ENCODE peak calls at places on chromosomes 1 and 21, in seven cellular contexts. One of them, this sample, is unnamed.

GRCh38 chr1:20411196-20411980 is 74.6 kb downstream of the CAMK2N1 start:
- DNase-seq in lower lobe of right lung: no peak
- DNase-seq in tibial nerve: no peak
- DNase-seq in dorsolateral prefrontal cortex: peak
- DNase-seq in heart right ventricle: no peak
- DNase-seq in uterus: no peak
- DNase-seq in CD8-positive, alpha-beta T cell: no peak
- DNase-seq in this sample: peak

GRCh38 chr1:243473281-243474210 is 217.7 kb downstream of the SDCCAG8 start:
- DNase-seq in lower lobe of right lung: no peak
- DNase-seq in tibial nerve: no peak
- DNase-seq in dorsolateral prefrontal cortex: no peak
- DNase-seq in heart right ventricle: no peak
- DNase-seq in uterus: no peak
- DNase-seq in CD8-positive, alpha-beta T cell: no peak
- DNase-seq in this sample: peak

GRCh38 chr1:16173447-16174260 is 17.8 kb upstream of the EPHA2 start:
- DNase-seq in lower lobe of right lung: peak
- DNase-seq in tibial nerve: no peak
- DNase-seq in dorsolateral prefrontal cortex: no peak
- DNase-seq in heart right ventricle: no peak
- DNase-seq in uterus: no peak
- DNase-seq in CD8-positive, alpha-beta T cell: no peak
- DNase-seq in this sample: peak

GRCh38 chr1:77283701-77284425 is 2.0 kb downstream of the AK5 start:
- DNase-seq in lower lobe of right lung: no peak
- DNase-seq in tibial nerve: no peak
- DNase-seq in dorsolateral prefrontal cortex: no peak
- DNase-seq in heart right ventricle: no peak
- DNase-seq in uterus: no peak
- DNase-seq in CD8-positive, alpha-beta T cell: no peak
- DNase-seq in this sample: no peak

GRCh38 chr1:240888039-240888786 is 276.3 kb upstream of the GREM2 start:
- DNase-seq in lower lobe of right lung: no peak
- DNase-seq in tibial nerve: no peak
- DNase-seq in dorsolateral prefrontal cortex: no peak
- DNase-seq in heart right ventricle: no peak
- DNase-seq in uterus: no peak
- DNase-seq in CD8-positive, alpha-beta T cell: no peak
- DNase-seq in this sample: no peak

GRCh38 chr1:86942034-86942433 is 27.6 kb downstream of the HS2ST1 start:
- DNase-seq in lower lobe of right lung: no peak
- DNase-seq in tibial nerve: no peak
- DNase-seq in dorsolateral prefrontal cortex: no peak
- DNase-seq in heart right ventricle: no peak
- DNase-seq in uterus: no peak
- DNase-seq in CD8-positive, alpha-beta T cell: no peak
- DNase-seq in this sample: no peak

GRCh38 chr1:16189003-16189402 is 23.4 kb downstream of the ARHGEF19 start:
- DNase-seq in lower lobe of right lung: no peak
- DNase-seq in tibial nerve: no peak
- DNase-seq in dorsolateral prefrontal cortex: no peak
- DNase-seq in heart right ventricle: no peak
- DNase-seq in uterus: no peak
- DNase-seq in CD8-positive, alpha-beta T cell: no peak
- DNase-seq in this sample: peak

GRCh38 chr1:211589782-211590721 is 11.1 kb upstream of the SLC30A1 start:
- DNase-seq in lower lobe of right lung: peak
- DNase-seq in tibial nerve: peak
- DNase-seq in dorsolateral prefrontal cortex: no peak
- DNase-seq in heart right ventricle: peak
- DNase-seq in uterus: peak
- DNase-seq in CD8-positive, alpha-beta T cell: no peak
- DNase-seq in this sample: peak

GRCh38 chr1:3685229-3685628 is 32.9 kb downstream of the TP73 start:
- DNase-seq in lower lobe of right lung: no peak
- DNase-seq in tibial nerve: no peak
- DNase-seq in dorsolateral prefrontal cortex: no peak
- DNase-seq in heart right ventricle: no peak
- DNase-seq in uterus: no peak
- DNase-seq in CD8-positive, alpha-beta T cell: no peak
- DNase-seq in this sample: no peak

GRCh38 chr1:247494746-247495145 is 36.8 kb upstream of the OR2B11 start:
- DNase-seq in lower lobe of right lung: no peak
- DNase-seq in tibial nerve: no peak
- DNase-seq in dorsolateral prefrontal cortex: no peak
- DNase-seq in heart right ventricle: no peak
- DNase-seq in uterus: no peak
- DNase-seq in CD8-positive, alpha-beta T cell: no peak
- DNase-seq in this sample: no peak

GRCh38 chr1:12409676-12410075 is 179.8 kb downstream of the VPS13D start:
- DNase-seq in lower lobe of right lung: no peak
- DNase-seq in tibial nerve: no peak
- DNase-seq in dorsolateral prefrontal cortex: no peak
- DNase-seq in heart right ventricle: no peak
- DNase-seq in uterus: peak
- DNase-seq in CD8-positive, alpha-beta T cell: no peak
- DNase-seq in this sample: peak

GRCh38 chr1:6506210-6507036 is 15.0 kb upstream of the PLEKHG5 start:
- DNase-seq in lower lobe of right lung: no peak
- DNase-seq in tibial nerve: no peak
- DNase-seq in dorsolateral prefrontal cortex: no peak
- DNase-seq in heart right ventricle: no peak
- DNase-seq in uterus: no peak
- DNase-seq in CD8-positive, alpha-beta T cell: no peak
- DNase-seq in this sample: no peak

GRCh38 chr1:6507461-6507911 is 16.0 kb upstream of the PLEKHG5 start:
- DNase-seq in lower lobe of right lung: no peak
- DNase-seq in tibial nerve: no peak
- DNase-seq in dorsolateral prefrontal cortex: no peak
- DNase-seq in heart right ventricle: peak
- DNase-seq in uterus: no peak
- DNase-seq in CD8-positive, alpha-beta T cell: no peak
- DNase-seq in this sample: peak

GRCh38 chr1:6505367-6506209 is 14.1 kb upstream of the PLEKHG5 start:
- DNase-seq in lower lobe of right lung: no peak
- DNase-seq in tibial nerve: no peak
- DNase-seq in dorsolateral prefrontal cortex: no peak
- DNase-seq in heart right ventricle: no peak
- DNase-seq in uterus: no peak
- DNase-seq in CD8-positive, alpha-beta T cell: no peak
- DNase-seq in this sample: no peak

GRCh38 chr1:6508154-6508875 is 16.8 kb upstream of the PLEKHG5 start:
- DNase-seq in lower lobe of right lung: no peak
- DNase-seq in tibial nerve: no peak
- DNase-seq in dorsolateral prefrontal cortex: no peak
- DNase-seq in heart right ventricle: peak
- DNase-seq in uterus: no peak
- DNase-seq in CD8-positive, alpha-beta T cell: no peak
- DNase-seq in this sample: no peak

DNA sequence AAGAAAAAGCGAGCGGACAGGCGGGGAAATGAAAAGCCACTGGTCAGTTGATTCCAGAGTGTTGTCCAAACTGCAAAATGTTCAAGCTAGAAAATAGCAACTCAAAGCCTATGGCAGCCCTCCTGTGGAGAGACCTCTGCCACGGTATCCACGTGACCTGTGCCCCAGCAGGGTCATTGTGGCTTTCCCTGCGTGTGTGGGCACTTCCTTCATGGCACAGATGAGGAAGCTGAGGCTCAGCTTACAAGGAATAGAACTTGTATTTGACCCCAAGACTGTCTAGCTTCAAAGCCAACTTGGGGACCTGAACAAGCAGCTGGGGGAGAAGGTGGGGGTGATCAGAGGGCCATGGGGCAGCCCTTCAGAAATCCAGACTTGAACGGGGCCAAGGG is 15.6 kb upstream of the PLEKHG5 start:
- DNase-seq in lower lobe of right lung: no peak
- DNase-seq in tibial nerve: no peak
- DNase-seq in dorsolateral prefrontal cortex: no peak
- DNase-seq in heart right ventricle: no peak
- DNase-seq in uterus: no peak
- DNase-seq in CD8-positive, alpha-beta T cell: no peak
- DNase-seq in this sample: no peak
- TF ChIP-seq CTCF in lower lobe of right lung: no peak
- TF ChIP-seq CTCF in tibial nerve: no peak
- TF ChIP-seq CTCF in dorsolateral prefrontal cortex: no peak
- TF ChIP-seq CTCF in heart right ventricle: no peak
- TF ChIP-seq CTCF in uterus: no peak
- TF ChIP-seq CTCF in CD8-positive, alpha-beta T cell: no peak
- TF ChIP-seq CTCF in this sample: no peak

GRCh38 chr1:48469616-48470500 is 2.1 kb downstream of the SPATA6 start:
- DNase-seq in lower lobe of right lung: peak
- DNase-seq in tibial nerve: peak
- DNase-seq in dorsolateral prefrontal cortex: no peak
- DNase-seq in heart right ventricle: peak
- DNase-seq in uterus: peak
- DNase-seq in CD8-positive, alpha-beta T cell: no peak
- DNase-seq in this sample: peak
- H3K4me3 ChIP-seq in lower lobe of right lung: peak
- H3K4me3 ChIP-seq in tibial nerve: peak
- H3K4me3 ChIP-seq in dorsolateral prefrontal cortex: peak
- H3K4me3 ChIP-seq in heart right ventricle: peak
- H3K4me3 ChIP-seq in uterus: peak
- H3K4me3 ChIP-seq in CD8-positive, alpha-beta T cell: no peak
- H3K4me3 ChIP-seq in this sample: peak

GRCh38 chr21:41683815-41684214 is 83.0 kb downstream of the RIPK4 start:
- DNase-seq in lower lobe of right lung: no peak
- DNase-seq in tibial nerve: no peak
- DNase-seq in dorsolateral prefrontal cortex: no peak
- DNase-seq in heart right ventricle: no peak
- DNase-seq in uterus: no peak
- DNase-seq in CD8-positive, alpha-beta T cell: no peak
- DNase-seq in this sample: no peak
- TF ChIP-seq CTCF in lower lobe of right lung: no peak
- TF ChIP-seq CTCF in tibial nerve: no peak
- TF ChIP-seq CTCF in dorsolateral prefrontal cortex: no peak
- TF ChIP-seq CTCF in heart right ventricle: no peak
- TF ChIP-seq CTCF in uterus: no peak
- TF ChIP-seq CTCF in CD8-positive, alpha-beta T cell: no peak
- TF ChIP-seq CTCF in this sample: no peak

GRCh38 chr1:18928406-18928805 is 26.1 kb upstream of the ALDH4A1 start:
- DNase-seq in lower lobe of right lung: no peak
- DNase-seq in tibial nerve: no peak
- DNase-seq in dorsolateral prefrontal cortex: no peak
- DNase-seq in heart right ventricle: no peak
- DNase-seq in uterus: no peak
- DNase-seq in CD8-positive, alpha-beta T cell: no peak
- DNase-seq in this sample: no peak

GRCh38 chr1:18927654-18928272 is 25.4 kb upstream of the ALDH4A1 start:
- DNase-seq in lower lobe of right lung: no peak
- DNase-seq in tibial nerve: no peak
- DNase-seq in dorsolateral prefrontal cortex: no peak
- DNase-seq in heart right ventricle: no peak
- DNase-seq in uterus: no peak
- DNase-seq in CD8-positive, alpha-beta T cell: no peak
- DNase-seq in this sample: peak

GRCh38 chr1:18926315-18927081 is 24.1 kb upstream of the ALDH4A1 start:
- DNase-seq in lower lobe of right lung: no peak
- DNase-seq in tibial nerve: no peak
- DNase-seq in dorsolateral prefrontal cortex: no peak
- DNase-seq in heart right ventricle: no peak
- DNase-seq in uterus: no peak
- DNase-seq in CD8-positive, alpha-beta T cell: peak
- DNase-seq in this sample: peak

GRCh38 chr1:18928985-18929384 is 26.6 kb upstream of the ALDH4A1 start:
- DNase-seq in lower lobe of right lung: no peak
- DNase-seq in tibial nerve: no peak
- DNase-seq in dorsolateral prefrontal cortex: no peak
- DNase-seq in heart right ventricle: no peak
- DNase-seq in uterus: no peak
- DNase-seq in CD8-positive, alpha-beta T cell: no peak
- DNase-seq in this sample: no peak

GRCh38 chr1:18927082-18927653 is 24.8 kb upstream of the ALDH4A1 start:
- DNase-seq in lower lobe of right lung: no peak
- DNase-seq in tibial nerve: no peak
- DNase-seq in dorsolateral prefrontal cortex: no peak
- DNase-seq in heart right ventricle: no peak
- DNase-seq in uterus: no peak
- DNase-seq in CD8-positive, alpha-beta T cell: no peak
- DNase-seq in this sample: no peak
- H3K4me3 ChIP-seq in lower lobe of right lung: peak
- H3K4me3 ChIP-seq in tibial nerve: peak
- H3K4me3 ChIP-seq in dorsolateral prefrontal cortex: no peak
- H3K4me3 ChIP-seq in heart right ventricle: peak
- H3K4me3 ChIP-seq in uterus: no peak
- H3K4me3 ChIP-seq in CD8-positive, alpha-beta T cell: peak
- H3K4me3 ChIP-seq in this sample: no peak

DNA sequence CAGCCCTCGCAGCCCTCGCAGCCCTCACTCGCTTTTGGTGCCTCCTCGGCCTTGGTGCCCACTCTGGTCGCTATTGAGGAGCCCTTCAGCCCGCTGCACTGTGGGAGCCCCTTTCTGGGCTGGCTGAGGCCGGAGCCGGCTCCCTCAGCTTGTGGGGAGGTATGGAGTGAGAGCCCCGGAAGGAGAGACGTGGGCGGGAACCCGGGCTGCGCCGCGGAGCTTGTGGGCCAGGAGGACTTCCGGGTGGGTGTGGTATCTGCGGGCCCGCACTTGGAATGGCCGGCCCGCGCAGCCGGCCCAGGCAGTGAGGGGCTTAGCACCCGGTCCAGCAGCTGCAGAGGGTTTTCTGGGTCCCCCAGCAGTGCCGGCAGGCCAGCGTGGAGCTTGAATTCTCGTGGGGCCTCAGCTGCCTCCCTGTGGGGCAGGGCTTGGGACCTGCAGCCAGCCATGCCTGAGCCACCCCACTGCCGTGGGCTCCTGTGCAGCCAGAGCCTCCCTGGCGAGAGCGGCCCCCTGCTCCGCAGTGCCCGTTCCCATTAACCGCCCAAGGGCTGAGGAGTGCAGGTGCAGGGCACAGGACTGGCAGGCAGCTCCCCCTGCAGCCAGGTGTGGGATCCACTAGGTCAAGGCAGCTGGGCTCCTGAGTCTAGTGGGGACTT is 9.9 kb upstream of the CFHR2 start:
- DNase-seq in lower lobe of right lung: no peak
- DNase-seq in tibial nerve: no peak
- DNase-seq in dorsolateral prefrontal cortex: no peak
- DNase-seq in heart right ventricle: no peak
- DNase-seq in uterus: no peak
- DNase-seq in CD8-positive, alpha-beta T cell: no peak
- DNase-seq in this sample: no peak
- TF ChIP-seq CTCF in lower lobe of right lung: no peak
- TF ChIP-seq CTCF in tibial nerve: no peak
- TF ChIP-seq CTCF in dorsolateral prefrontal cortex: no peak
- TF ChIP-seq CTCF in heart right ventricle: no peak
- TF ChIP-seq CTCF in uterus: no peak
- TF ChIP-seq CTCF in CD8-positive, alpha-beta T cell: no peak
- TF ChIP-seq CTCF in this sample: no peak